ENCODE peak calls at places on chromosome 6, in six cellular contexts. K, A, W, O, P and F are unnamed samples.

GRCh38 chr6:166252601-166253000 is 55.6 kb downstream of the PRR18 start:
- DNase-seq in K (no peak), P (no peak), O (no peak), W (no peak), A (no peak), F (no peak)

GRCh38 chr6:163844761-163845160 is 430.2 kb downstream of the QKI start:
- DNase-seq in K (no peak), W (no peak), A (no peak), P (no peak), O (no peak), F (no peak)

GRCh38 chr6:18183736-18184135 is 28.5 kb downstream of the KDM1B start:
- DNase-seq in K (no peak), W (no peak), O (no peak), A (no peak), P (no peak), F (no peak)

GRCh38 chr6:7919871-7920270 is 9.3 kb upstream of the TXNDC5 start:
- DNase-seq in A (no peak), P (no peak), O (peak; percentile 37), K (peak; percentile 27), W (no peak), F (no peak)

GRCh38 chr6:109187399-109188114 is 92.2 kb downstream of the CEP57L1 start:
- DNase-seq in K (peak; percentile 82), P (no peak), W (peak; percentile 35), A (no peak), O (peak; percentile 43), F (peak; percentile 19)

GRCh38 chr6:157493173-157493572 is 112.2 kb downstream of the ZDHHC14 start:
- DNase-seq in O (no peak), P (no peak), K (no peak), A (no peak), W (no peak), F (no peak)

GRCh38 chr6:155103816-155104366 is 108.8 kb downstream of the TIAM2 start:
- DNase-seq in A (no peak), K (peak; percentile 53), P (no peak), W (no peak), O (no peak), F (no peak)

GRCh38 chr6:108501559-108501958 is 59.2 kb upstream of the FOXO3 start:
- DNase-seq in W (no peak), O (no peak), P (no peak), A (no peak), K (no peak), F (no peak)

GRCh38 chr6:13698715-13699114 is 12.9 kb downstream of the RANBP9 start:
- DNase-seq in W (no peak), P (no peak), A (no peak), O (no peak), K (peak; percentile 45), F (no peak)

GRCh38 chr6:108526739-108527174 is 34.0 kb upstream of the FOXO3 start:
- DNase-seq in A (no peak), W (no peak), K (peak; percentile 80), O (no peak), P (no peak), F (no peak)

GRCh38 chr6:112620832-112621569 is 273.9 kb downstream of the RFPL4B start:
- DNase-seq in O (no peak), A (no peak), P (no peak), W (no peak), K (no peak), F (no peak)

GRCh38 chr6:136226674-136227377 is 23.3 kb downstream of the MTFR2 start:
- DNase-seq in K (no peak), W (no peak), O (no peak), P (no peak), A (no peak), F (no peak)

GRCh38 chr6:22146581-22147468 is 150.0 kb downstream of the PRL start:
- DNase-seq in K (no peak), A (peak; percentile 46), O (no peak), P (no peak), W (no peak), F (peak; percentile 14)

GRCh38 chr6:106444777-106445507 is 84.4 kb downstream of the CRYBG1 start:
- DNase-seq in W (no peak), P (peak; percentile 46), O (no peak), K (peak; percentile 88), A (no peak), F (peak; percentile 22)

GRCh38 chr6:87487555-87487954 is 14.8 kb downstream of the SLC35A1 start:
- DNase-seq in W (no peak), K (no peak), P (no peak), A (no peak), O (no peak), F (no peak)

GRCh38 chr6:145865175-145865574 is 50.6 kb upstream of the FBXO30 start:
- DNase-seq in K (no peak), A (no peak), P (no peak), O (no peak), W (no peak), F (no peak)

GRCh38 chr6:33392168-33392947 is 735 bp downstream of the KIFC1 start:
- DNase-seq in K (peak; percentile 21), P (no peak), O (no peak), W (no peak), A (no peak), F (no peak)

GRCh38 chr6:14365393-14365792 is 247.8 kb downstream of the CD83 start:
- DNase-seq in P (no peak), K (no peak), A (no peak), O (no peak), W (no peak), F (no peak)

GRCh38 chr6:23477576-23477975 is 648.4 kb upstream of the NRSN1 start:
- DNase-seq in W (no peak), A (no peak), K (no peak), P (no peak), O (no peak), F (no peak)

GRCh38 chr6:157045831-157046454 is 268.8 kb downstream of the ARID1B start:
- DNase-seq in W (no peak), A (no peak), O (no peak), K (peak; percentile 82), P (no peak), F (no peak)

GRCh38 chr6:100453701-100454521 is 10.8 kb downstream of the SIM1 start:
- DNase-seq in O (no peak), P (no peak), A (peak; percentile 95), W (no peak), K (peak; percentile 90), F (no peak)

GRCh38 chr6:148795563-148795962 is 48.7 kb downstream of the UST start:
- DNase-seq in K (no peak), P (no peak), W (no peak), A (no peak), O (no peak), F (no peak)

GRCh38 chr6:43053545-43054205 is at the start of gene CUL7:
- DNase-seq in W (peak; percentile 93), O (peak; percentile 92), K (peak; percentile 98), A (peak; percentile 96), P (peak; percentile 73), F (peak; percentile 94)
- TF ChIP-seq CTCF in W (no peak), O (no peak), K (peak; percentile 8), A (no peak), P (no peak), F (no peak)

GRCh38 chr6:167679791-167680604 is 146.7 kb upstream of the AFDN start:
- DNase-seq in P (no peak), K (no peak), O (no peak), W (no peak), A (no peak), F (no peak)

GRCh38 chr6:167680605-167681149 is 146.0 kb upstream of the AFDN start:
- DNase-seq in O (no peak), W (no peak), P (no peak), K (no peak), A (no peak), F (no peak)

GRCh38 chr6:167683028-167683862 is 143.5 kb upstream of the AFDN start:
- DNase-seq in P (no peak), O (peak; percentile 81), W (no peak), A (peak; percentile 69), K (no peak), F (peak; percentile 81)

GRCh38 chr6:167682546-167683027 is 144.1 kb upstream of the AFDN start:
- DNase-seq in O (no peak), A (no peak), P (no peak), W (no peak), K (no peak), F (no peak)

DNA sequence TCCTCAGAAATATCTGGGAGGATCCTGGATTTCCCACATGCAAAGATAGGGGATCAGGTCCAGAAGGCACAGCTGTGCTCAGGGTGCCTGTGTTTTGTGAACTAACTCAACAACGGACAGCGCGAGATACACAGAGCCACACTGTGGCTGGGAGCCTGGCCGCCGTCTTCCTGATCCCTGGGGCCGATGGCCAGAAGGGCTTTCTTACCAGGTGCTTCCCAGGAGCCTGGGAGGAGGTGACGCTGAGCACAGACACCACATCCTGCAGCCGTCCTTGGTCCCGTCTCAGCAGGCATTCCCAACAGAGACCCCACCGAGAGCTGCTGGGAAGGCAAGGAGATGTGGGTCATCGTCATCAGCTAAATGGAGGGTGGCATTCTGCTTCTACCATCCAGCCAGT is 144.6 kb upstream of the AFDN start:
- DNase-seq in P (no peak), K (no peak), W (no peak), A (no peak), O (no peak), F (no peak)
- H3K27ac ChIP-seq in P (no peak overlapping the region), K (no peak overlapping the region), W (no peak overlapping the region), A (peak overlapping the region; percentile 77), O (no peak overlapping the region), F (no peak overlapping the region)

GRCh38 chr6:161583561-161583960 is 309.7 kb upstream of the AGPAT4 start:
- DNase-seq in K (no peak), O (no peak), P (no peak), W (no peak), A (no peak), F (no peak)

GRCh38 chr6:161575508-161576254 is 301.8 kb upstream of the AGPAT4 start:
- DNase-seq in O (no peak), W (no peak), A (no peak), P (no peak), K (peak; percentile 6), F (no peak)

GRCh38 chr6:161584051-161584450 is 310.2 kb upstream of the AGPAT4 start:
- DNase-seq in K (no peak), A (no peak), O (no peak), W (no peak), P (no peak), F (no peak)

GRCh38 chr6:161578478-161578877 is 304.6 kb upstream of the AGPAT4 start:
- DNase-seq in A (no peak), O (no peak), W (no peak), K (no peak), P (no peak), F (no peak)
- H3K4me3 ChIP-seq in A (no peak overlapping the region), O (no peak overlapping the region), W (no peak overlapping the region), K (no peak overlapping the region), P (no peak overlapping the region), F (no peak overlapping the region)

GRCh38 chr6:4879724-4880372 is 103.6 kb downstream of the CDYL start:
- DNase-seq in K (no peak), O (no peak), A (no peak), W (no peak), P (peak; percentile 60), F (no peak)

GRCh38 chr6:4883298-4883697 is 107.1 kb downstream of the CDYL start:
- DNase-seq in A (no peak), K (no peak), O (no peak), P (no peak), W (no peak), F (no peak)

GRCh38 chr6:4885534-4885933 is 109.3 kb downstream of the CDYL start:
- DNase-seq in O (no peak), A (no peak), W (no peak), P (no peak), K (no peak), F (no peak)

GRCh38 chr6:4884646-4885427 is 108.6 kb downstream of the CDYL start:
- DNase-seq in W (no peak), O (no peak), P (no peak), K (no peak), A (no peak), F (no peak)

GRCh38 chr6:4880373-4880762 is 104.2 kb downstream of the CDYL start:
- DNase-seq in K (no peak), A (no peak), O (no peak), P (no peak), W (no peak), F (no peak)
- TF ChIP-seq CTCF in K (no peak), A (no peak), O (no peak), P (no peak), W (no peak), F (no peak)